ENCODE peak calls at places on chromosomes 12 and 14, in five cellular contexts. Z is cardiac fibroblast, E is ELR, B is WERI-Rb-1, V is Calu3. H is an unnamed sample.
A peak's percentile ranks its signal among the peaks of the same experiment; 100 is the strongest.

GRCh38 chr12:94761559-94761958 is 111.2 kb upstream of the TMCC3 start:
- DNase-seq in Z (peak; percentile 86), B (no peak), V (peak; percentile 47), E (peak; percentile 95), H (no peak)

GRCh38 chr12:53820503-53820902 is 68.7 kb upstream of the CISTR start:
- DNase-seq in V (no peak), Z (no peak), B (no peak), E (peak; percentile 82), H (no peak)

GRCh38 chr14:95896628-95897027 is 20.0 kb downstream of the TUNAR start:
- DNase-seq in Z (no peak), V (no peak), E (no peak), B (no peak), H (no peak)

GRCh38 chr12:114916124-114916523 is 232.1 kb upstream of the TBX3 start:
- DNase-seq in B (no peak), Z (peak; percentile 60), V (no peak), E (peak; percentile 94), H (no peak)

GRCh38 chr14:54447231-54447692 is 6.1 kb upstream of the CNIH1 start:
- DNase-seq in E (peak; percentile 51), B (no peak), V (peak; percentile 50), Z (peak; percentile 84), H (no peak)

GRCh38 chr14:50830044-50830931 is 674 bp downstream of the NIN start:
- DNase-seq in E (peak; percentile 60), B (peak; percentile 57), Z (peak; percentile 43), V (peak; percentile 34), H (peak; percentile 70)

GRCh38 chr12:99131761-99132199 is 486.7 kb downstream of the APAF1 start:
- DNase-seq in Z (peak; percentile 12), B (peak; percentile 85), V (no peak), E (no peak), H (no peak)

GRCh38 chr12:98532687-98533304 is 17.4 kb downstream of the TMPO start:
- DNase-seq in B (no peak), E (peak; percentile 77), V (peak; percentile 66), Z (peak; percentile 65), H (no peak)

GRCh38 chr12:46671102-46671501 is 154.7 kb downstream of the SLC38A4 start:
- DNase-seq in V (no peak), B (no peak), E (no peak), Z (no peak), H (no peak)

GRCh38 chr12:91343010-91343409 is 160.4 kb upstream of the DCN start:
- DNase-seq in E (no peak), Z (no peak), B (no peak), V (no peak), H (no peak)

GRCh38 chr14:21044106-21044618 is 2.0 kb downstream of the RNASE7 start:
- DNase-seq in Z (no peak), V (no peak), B (peak; percentile 56), E (no peak), H (no peak)

GRCh38 chr14:105419305-105420091 is at the start of gene MTA1:
- DNase-seq in Z (peak; percentile 35), E (peak; percentile 71), B (no peak), V (peak; percentile 38), H (peak; percentile 48)

GRCh38 chr12:98174410-98174809 is 341.0 kb upstream of the TMPO start:
- DNase-seq in V (no peak), B (no peak), Z (no peak), E (no peak), H (no peak)

GRCh38 chr14:73216035-73216434 is 21.3 kb upstream of the PAPLN start:
- DNase-seq in B (no peak), Z (no peak), V (no peak), E (no peak), H (no peak)

GRCh38 chr12:102031852-102032251 is 29.9 kb downstream of the WASHC3 start:
- DNase-seq in B (no peak), E (no peak), V (no peak), Z (no peak), H (no peak)

GRCh38 chr12:12226187-12226586 is 40.7 kb downstream of the LRP6 start:
- DNase-seq in V (no peak), Z (no peak), E (peak; percentile 24), B (no peak), H (no peak)

GRCh38 chr12:98998697-98999299 is 353.7 kb downstream of the APAF1 start:
- DNase-seq in B (no peak), E (peak; percentile 62), V (no peak), Z (peak; percentile 60), H (no peak)

GRCh38 chr14:71365305-71365865 is 458.1 kb downstream of the PCNX1 start:
- DNase-seq in B (no peak), E (peak; percentile 71), V (no peak), Z (no peak), H (no peak)

GRCh38 chr14:88562831-88563686 is at the start of gene ZC3H14:
- DNase-seq in Z (peak; percentile 91), E (peak; percentile 89), B (peak; percentile 89), V (peak; percentile 89), H (peak; percentile 80)

GRCh38 chr12:51926718-51927117 is 19.4 kb downstream of the ACVRL1 start:
- DNase-seq in Z (peak; percentile 68), B (peak; percentile 48), E (peak; percentile 46), V (peak; percentile 62), H (peak; percentile 72)

H was measured in naive thymus-derived CD8-positive, alpha-beta T cell.